ENCODE peak calls at places on chromosomes 2 and 18, in seven cellular contexts. U is body of pancreas, O is dorsolateral prefrontal cortex, H is AG09309, P is fibroblast of mammary gland, S is right atrium auricular region, Y is MM.1S. B is an unnamed sample.
A peak's percentile ranks its signal among the peaks of the same experiment; 100 is the strongest.

GRCh38 chr2:45700407-45701013 is 49.0 kb downstream of the PRKCE start:
- DNase-seq in S (no peak), H (no peak), Y (no peak), P (no peak), O (no peak), U (no peak), B (no peak)

GRCh38 chr2:234968633-234969328 is 17.0 kb downstream of the SH3BP4 start:
- DNase-seq in O (no peak), S (no peak), Y (no peak), H (no peak), U (no peak), P (no peak), B (no peak)

GRCh38 chr18:59096098-59096779 is 43.4 kb upstream of the SEC11C start:
- DNase-seq in H (no peak), P (no peak), O (no peak), Y (no peak), S (no peak), U (peak; percentile 39), B (no peak)

GRCh38 chr2:74502720-74503505 is 3.5 kb upstream of the LBX2 start:
- DNase-seq in U (peak; percentile 81), S (peak; percentile 96), H (peak; percentile 34), Y (peak; percentile 58), O (no peak), P (peak; percentile 89), B (peak; percentile 92)

GRCh38 chr2:208077286-208077685 is 47.0 kb downstream of the CRYGD start:
- DNase-seq in H (peak; percentile 38), U (no peak), S (no peak), Y (no peak), P (no peak), O (no peak), B (peak; percentile 60)

GRCh38 chr2:173881466-173881865 is 83.7 kb downstream of the SP3 start:
- DNase-seq in O (no peak), S (no peak), Y (no peak), P (peak; percentile 49), U (peak; percentile 48), H (no peak), B (peak; percentile 33)

GRCh38 chr18:43805646-43806194 is 528.4 kb upstream of the SYT4 start:
- DNase-seq in H (no peak), Y (no peak), P (peak; percentile 57), U (no peak), S (no peak), O (no peak), B (peak; percentile 20)

GRCh38 chr2:19435815-19436214 is 77.4 kb upstream of the OSR1 start:
- DNase-seq in S (no peak), O (no peak), U (no peak), P (peak; percentile 24), H (peak; percentile 54), Y (no peak), B (no peak)

GRCh38 chr2:36452279-36452678 is 96.7 kb downstream of the CRIM1 start:
- DNase-seq in O (no peak), P (peak; percentile 80), U (no peak), H (no peak), S (no peak), Y (no peak), B (peak; percentile 59)

GRCh38 chr2:186984966-186985365 is 136.0 kb upstream of the ZSWIM2 start:
- DNase-seq in S (no peak), Y (no peak), U (no peak), P (no peak), O (no peak), H (no peak), B (no peak)

GRCh38 chr2:175206866-175207265 is 25.4 kb upstream of the ATP5MC3 start:
- DNase-seq in S (no peak), U (no peak), Y (no peak), O (no peak), P (no peak), H (no peak), B (no peak)

GRCh38 chr2:126650994-126651393 is 5.0 kb upstream of the GYPC start:
- DNase-seq in S (no peak), P (no peak), H (no peak), O (no peak), Y (no peak), U (no peak), B (no peak)

GRCh38 chr2:122307772-122308171 is 552.3 kb downstream of the TSN start:
- DNase-seq in O (no peak), Y (no peak), U (no peak), P (no peak), S (no peak), H (no peak), B (no peak)

GRCh38 chr2:96866149-96866548 is 3.7 kb downstream of the SEMA4C start:
- DNase-seq in Y (no peak), U (no peak), O (no peak), H (no peak), P (no peak), S (no peak), B (no peak)

GRCh38 chr18:55918449-55918848 is 330.5 kb upstream of the TCF4 start:
- DNase-seq in U (no peak), S (no peak), P (peak; percentile 14), H (no peak), O (no peak), Y (no peak), B (no peak)

GRCh38 chr18:57023483-57023882 is 123.4 kb upstream of the BOD1L2 start:
- DNase-seq in H (no peak), U (no peak), O (no peak), S (no peak), Y (no peak), P (no peak), B (no peak)

GRCh38 chr2:222504191-222504590 is 79.8 kb downstream of the SGPP2 start:
- DNase-seq in P (no peak), U (no peak), S (no peak), H (no peak), O (no peak), Y (no peak), B (no peak)

GRCh38 chr2:15840173-15840572 is 100.2 kb upstream of the MYCN start:
- DNase-seq in U (no peak), H (no peak), Y (no peak), O (no peak), P (no peak), S (no peak), B (no peak)

GRCh38 chr18:29160123-29160522 is 983.2 kb upstream of the CDH2 start:
- DNase-seq in U (no peak), P (no peak), S (no peak), Y (no peak), O (no peak), H (no peak), B (no peak)

GRCh38 chr2:105179469-105180372 is 61.8 kb upstream of the GPR45 start:
- DNase-seq in H (peak; percentile 56), U (peak; percentile 44), S (peak; percentile 50), P (peak; percentile 89), Y (no peak), O (peak; percentile 71), B (peak; percentile 76)

GRCh38 chr2:138219961-138220360 is 255.7 kb downstream of the HNMT start:
- DNase-seq in S (no peak), P (peak; percentile 38), H (no peak), U (no peak), O (no peak), Y (no peak), B (peak; percentile 55)

GRCh38 chr2:38935568-38936172 is 46.0 kb downstream of the ARHGEF33 start:
- DNase-seq in O (no peak), P (peak; percentile 61), U (no peak), H (peak; percentile 10), S (no peak), Y (no peak), B (peak; percentile 14)

GRCh38 chr18:3898866-3899613 is 449.1 kb downstream of the TGIF1 start:
- DNase-seq in O (no peak), S (no peak), H (no peak), U (no peak), P (no peak), Y (no peak), B (no peak)

GRCh38 chr2:583666-584065 is 93.5 kb downstream of the TMEM18 start:
- DNase-seq in P (no peak), S (peak; percentile 36), O (no peak), H (no peak), Y (no peak), U (no peak), B (no peak)

GRCh38 chr2:5365871-5366461 is 326.2 kb upstream of the SOX11 start:
- DNase-seq in S (no peak), P (no peak), H (no peak), U (peak; percentile 55), Y (peak; percentile 63), O (peak; percentile 19), B (peak; percentile 20)

GRCh38 chr2:225464346-225465025 is 65.0 kb downstream of the NYAP2 start:
- DNase-seq in O (no peak), H (no peak), P (no peak), Y (peak; percentile 76), S (no peak), U (no peak), B (no peak)

GRCh38 chr2:71068218-71069035 is at the start of gene NAGK:
- DNase-seq in O (peak; percentile 95), H (peak; percentile 79), Y (peak; percentile 97), U (peak; percentile 96), P (peak; percentile 94), S (peak; percentile 96), B (peak; percentile 96)
- TF ChIP-seq CTCF in O (peak; percentile 9), H (no peak), Y (no peak), U (no peak), P (no peak), S (no peak), B (no peak)

DNA sequence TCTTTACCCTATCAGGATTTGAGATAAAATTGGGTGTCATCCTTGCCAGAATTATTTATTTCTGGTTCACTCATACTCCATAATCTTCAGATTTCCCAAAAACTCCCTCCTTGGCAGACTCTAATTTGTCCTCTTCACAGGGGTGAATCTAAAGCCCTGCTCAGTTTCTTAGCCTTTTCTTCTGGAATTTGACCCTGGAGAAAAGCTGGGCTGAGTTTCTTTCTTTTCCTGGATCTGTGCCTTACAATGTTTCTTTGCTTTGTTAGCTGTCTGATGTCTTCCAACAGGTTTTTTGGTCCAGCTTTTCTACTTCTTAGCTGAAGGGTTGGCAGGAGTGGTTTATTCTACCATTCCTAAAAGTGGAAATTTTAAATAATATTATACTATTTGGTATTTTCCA is 138.6 kb upstream of the TWIST2 start:
- DNase-seq in H (no peak), U (no peak), S (peak; percentile 26), P (peak; percentile 56), O (no peak), Y (no peak), B (peak; percentile 63)
- H3K4me3 ChIP-seq in H (no peak overlapping the region), U (no peak overlapping the region), S (no peak overlapping the region), P (no peak overlapping the region), O (no peak overlapping the region), Y (no peak overlapping the region), B (no peak overlapping the region)

GRCh38 chr18:36411745-36412168 is 114.2 kb downstream of the FHOD3 start:
- DNase-seq in P (peak; percentile 64), O (no peak), U (no peak), H (no peak), Y (no peak), S (no peak), B (peak; percentile 68)
- TF ChIP-seq CTCF in P (peak; percentile 67), O (no peak), U (peak; percentile 12), H (peak; percentile 56), Y (peak; percentile 44), S (no peak), B (peak; percentile 63)

DNA sequence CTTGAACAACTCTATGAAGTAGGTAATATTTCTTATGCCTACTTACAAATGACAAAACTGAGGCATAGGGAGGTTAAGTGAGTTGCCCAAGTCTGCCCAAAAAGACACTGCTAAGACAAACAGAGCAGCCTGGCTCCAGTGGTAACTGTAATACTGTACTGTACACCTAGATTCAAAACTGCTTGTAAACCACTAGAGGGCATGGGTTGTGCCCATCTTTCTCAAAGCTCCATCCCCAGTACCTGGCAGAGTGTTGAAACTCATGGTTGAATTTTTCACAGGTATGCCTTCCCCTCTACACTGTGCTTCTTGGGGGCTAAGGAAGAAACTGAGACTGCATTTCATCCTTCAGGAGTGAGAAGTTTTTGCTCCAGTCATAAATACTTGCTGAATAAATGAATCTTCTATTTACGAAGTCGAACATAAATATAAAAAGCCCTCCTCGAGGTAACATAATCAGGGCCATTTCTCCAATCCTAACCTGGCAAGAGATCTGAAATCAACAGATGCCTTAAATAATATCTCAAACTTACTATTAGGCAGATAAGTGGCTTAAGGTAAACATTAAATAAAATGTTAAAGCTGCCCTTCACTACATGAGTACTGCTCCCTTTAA is 2.0 kb downstream of the PPP4R1 start:
- DNase-seq in O (peak; percentile 40), S (no peak), Y (peak; percentile 69), H (no peak), P (peak; percentile 58), U (peak; percentile 70), B (peak; percentile 64)
- H3K4me3 ChIP-seq in O (peak overlapping the region; percentile 62), S (no peak overlapping the region), Y (peak overlapping the region; percentile 87), H (no peak overlapping the region), P (peak overlapping the region; percentile 79), U (no peak overlapping the region), B (peak overlapping the region; percentile 79)

B was measured in cardiac fibroblast.